ENCODE peak calls at places on chromosomes 11 and 22, in five cellular contexts. M is activated CD4-positive, alpha-beta T cell treated with anti-CD3 and anti-CD28 coated beads, Interleukin-2, amount 50 U/mL, for 48 hours; N is fibroblast of lung; P is non-pigmented ciliary epithelial cell; A is hepatic stellate cell. R is an unnamed sample.

GRCh38 chr22:46674367-46674781 is 54.2 kb downstream of the GRAMD4 start:
- DNase-seq in A (no peak), N (no peak), M (peak), P (no peak), R (no peak)

GRCh38 chr22:38788417-38788816 is 5.5 kb downstream of the DNAL4 start:
- DNase-seq in M (no peak), P (peak), A (peak), N (peak), R (no peak)

GRCh38 chr22:42462016-42462415 is 29.8 kb upstream of the NFAM1 start:
- DNase-seq in N (no peak), P (no peak), M (no peak), A (no peak), R (peak)

GRCh38 chr22:39634530-39635399 is 64.2 kb downstream of the CACNA1I start:
- DNase-seq in P (peak), A (peak), M (peak), N (peak), R (peak)

GRCh38 chr11:690738-691633 is 4.0 kb downstream of the DEAF1 start:
- DNase-seq in A (no peak), M (no peak), P (no peak), N (no peak), R (peak)

GRCh38 chr11:134949121-134949591 is 537.1 kb upstream of the B3GAT1 start:
- DNase-seq in M (no peak), A (peak), P (no peak), N (peak), R (no peak)

GRCh38 chr11:7563269-7563668 is 49.5 kb downstream of the PPFIBP2 start:
- DNase-seq in N (no peak), M (no peak), A (no peak), P (no peak), R (no peak)

GRCh38 chr11:79018371-79018849 is 422.4 kb downstream of the TENM4 start:
- DNase-seq in M (no peak), N (peak), A (peak), P (peak), R (no peak)

GRCh38 chr11:73972187-73972586 is 10.5 kb downstream of the UCP2 start:
- DNase-seq in N (no peak), M (no peak), A (no peak), P (no peak), R (peak)

GRCh38 chr11:23765862-23766261 is 731.0 kb upstream of the LUZP2 start:
- DNase-seq in P (no peak), M (no peak), A (peak), N (peak), R (no peak)

GRCh38 chr11:31875861-31876625 is 64.9 kb upstream of the PAX6 start:
- DNase-seq in M (no peak), P (no peak), N (no peak), A (no peak), R (no peak)

GRCh38 chr11:17568944-17569343 is 21.9 kb downstream of the OTOG start:
- DNase-seq in N (no peak), A (no peak), M (no peak), P (no peak), R (no peak)

GRCh38 chr22:47818496-47818895 is 1056.0 kb downstream of the TBC1D22A start:
- DNase-seq in N (no peak), P (no peak), M (no peak), A (no peak), R (no peak)

GRCh38 chr22:17966403-17966717 is 58.0 kb downstream of the MICAL3 start:
- DNase-seq in N (no peak), A (no peak), M (no peak), P (no peak), R (no peak)

GRCh38 chr11:125451400-125452124 is 44.5 kb downstream of the FEZ1 start:
- DNase-seq in M (peak), N (peak), P (no peak), A (peak), R (peak)

GRCh38 chr11:112382561-112382960 is 121.9 kb upstream of the PLET1 start:
- DNase-seq in N (no peak), M (no peak), A (no peak), P (no peak), R (no peak)

GRCh38 chr22:46916886-46917625 is 154.6 kb downstream of the TBC1D22A start:
- DNase-seq in M (no peak), N (no peak), P (no peak), A (no peak), R (no peak)

GRCh38 chr11:15800121-15800800 is 556.1 kb downstream of the SOX6 start:
- DNase-seq in A (no peak), N (peak), M (peak), P (no peak), R (no peak)

GRCh38 chr11:119660166-119660720 is 68.8 kb downstream of the NECTIN1 start:
- DNase-seq in A (no peak), N (no peak), P (no peak), M (no peak), R (no peak)

GRCh38 chr11:17747131-17747955 is 12.8 kb downstream of the KCNC1 start:
- DNase-seq in P (no peak), A (no peak), M (no peak), N (no peak), R (no peak)

R was measured in K562.